ENCODE peak calls at places on chromosome 5, in four cellular contexts. J, T, D and S are unnamed samples.
A peak's percentile ranks its signal among the peaks of the same experiment; 100 is the strongest.

GRCh38 chr5:75729321-75729720 is 12.1 kb upstream of the POC5 start:
- DNase-seq in J (no peak), T (no peak), D (no peak), S (peak; percentile 72)

GRCh38 chr5:33313150-33313549 is 127.6 kb upstream of the TARS1 start:
- DNase-seq in T (peak; percentile 47), D (peak; percentile 41), J (peak; percentile 97), S (peak; percentile 44)

GRCh38 chr5:175059687-175060194 is 335.4 kb downstream of the MSX2 start:
- DNase-seq in D (peak; percentile 62), T (peak; percentile 13), J (peak; percentile 58), S (no peak)

GRCh38 chr5:132011561-132012384 is at the start of gene ACSL6:
- DNase-seq in T (no peak), D (peak; percentile 52), J (no peak), S (peak; percentile 48)

GRCh38 chr5:73032635-73033034 is 76.8 kb downstream of the FCHO2 start:
- DNase-seq in J (peak; percentile 21), T (no peak), D (no peak), S (no peak)

GRCh38 chr5:125696762-125697161 is 726.4 kb upstream of the GRAMD2B start:
- DNase-seq in J (peak; percentile 97), T (peak; percentile 60), D (peak; percentile 19), S (no peak)

GRCh38 chr5:80406980-80407734 is 707 bp upstream of the ZFYVE16 start:
- DNase-seq in D (peak; percentile 27), T (no peak), J (no peak), S (peak; percentile 1)

GRCh38 chr5:140114341-140115185 is 654 bp downstream of the PURA start:
- DNase-seq in D (peak; percentile 72), J (peak; percentile 49), T (no peak), S (peak; percentile 61)

GRCh38 chr5:68480385-68480940 is 264.9 kb downstream of the PIK3R1 start:
- DNase-seq in J (no peak), D (no peak), T (no peak), S (no peak)

GRCh38 chr5:151520294-151520693 is 70.8 kb downstream of the FAT2 start:
- DNase-seq in T (no peak), D (no peak), J (no peak), S (no peak)

GRCh38 chr5:159458217-159458711 is 128.0 kb upstream of the IL12B start:
- DNase-seq in D (no peak), J (no peak), T (no peak), S (no peak)

GRCh38 chr5:122126177-122126701 is 3.1 kb upstream of the ZNF474 start:
- DNase-seq in J (peak; percentile 87), T (peak; percentile 59), D (no peak), S (no peak)

GRCh38 chr5:42612997-42613396 is 143.6 kb upstream of the CCDC152 start:
- DNase-seq in D (no peak), T (no peak), J (peak; percentile 69), S (no peak)

GRCh38 chr5:176364765-176365662 is at the start of gene ARL10:
- DNase-seq in T (no peak), D (peak; percentile 61), J (no peak), S (no peak)

GRCh38 chr5:152542741-152543140 is 137.7 kb upstream of the NMUR2 start:
- DNase-seq in T (no peak), D (peak; percentile 62), J (peak; percentile 12), S (peak; percentile 12)

GRCh38 chr5:40441733-40442132 is 238.0 kb upstream of the PTGER4 start:
- DNase-seq in D (peak; percentile 40), T (no peak), J (no peak), S (peak; percentile 4)

GRCh38 chr5:168925160-168925559 is 346.0 kb upstream of the PANK3 start:
- DNase-seq in T (no peak), J (no peak), D (no peak), S (no peak)

GRCh38 chr5:82018462-82018861 is 46.6 kb downstream of the ATG10 start:
- DNase-seq in D (peak; percentile 51), T (no peak), J (peak; percentile 8), S (no peak)

GRCh38 chr5:120382813-120383212 is 81.3 kb upstream of the PRR16 start:
- DNase-seq in D (no peak), J (no peak), T (no peak), S (no peak)

GRCh38 chr5:10564838-10565784 is 1.2 kb downstream of the ANKRD33B start:
- DNase-seq in D (no peak), T (no peak), J (no peak), S (no peak)

GRCh38 chr5:143121135-143121474 is 282.4 kb downstream of the NR3C1 start:
- DNase-seq in D (no peak), J (no peak), T (no peak), S (no peak)

GRCh38 chr5:143119301-143119769 is 284.2 kb downstream of the NR3C1 start:
- DNase-seq in J (no peak), D (no peak), T (no peak), S (no peak)

GRCh38 chr5:143120460-143121134 is 282.9 kb downstream of the NR3C1 start:
- DNase-seq in T (no peak), D (no peak), J (no peak), S (no peak)

GRCh38 chr5:143118222-143118621 is 285.3 kb downstream of the NR3C1 start:
- DNase-seq in J (no peak), D (no peak), T (no peak), S (no peak)

GRCh38 chr5:143119881-143120341 is 283.6 kb downstream of the NR3C1 start:
- DNase-seq in D (no peak), J (no peak), T (no peak), S (no peak)
- TF ChIP-seq CTCF in D (no peak), J (no peak), T (no peak), S (no peak)

GRCh38 chr5:109589983-109590382 is 99.7 kb upstream of the MAN2A1 start:
- DNase-seq in D (no peak), T (no peak), J (no peak), S (no peak)
- TF ChIP-seq CTCF in D (no peak), T (no peak), J (no peak), S (no peak)

DNA sequence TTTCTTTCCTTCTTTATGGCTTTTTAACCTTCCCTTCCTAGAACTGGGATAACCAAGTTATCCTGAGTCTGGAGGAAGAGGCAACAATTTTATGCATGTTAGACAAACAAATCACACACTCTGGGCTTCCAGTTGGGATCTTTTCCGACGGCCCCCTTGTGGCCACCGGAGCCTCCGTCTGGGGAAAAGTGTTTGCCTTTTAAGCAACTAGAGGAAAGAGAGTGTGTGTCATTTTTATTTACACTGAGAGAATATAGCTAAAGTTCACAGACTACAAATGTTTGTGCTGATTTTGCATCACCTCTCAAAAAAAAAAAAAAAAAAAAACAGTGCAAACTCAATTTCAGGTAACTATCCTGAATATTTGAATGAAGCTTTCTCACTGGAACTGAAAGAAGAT is 126.2 kb downstream of the SEMA6A start:
- DNase-seq in D (no peak), T (no peak), J (no peak), S (no peak)
- TF ChIP-seq CTCF in D (no peak), T (no peak), J (no peak), S (no peak)

DNA sequence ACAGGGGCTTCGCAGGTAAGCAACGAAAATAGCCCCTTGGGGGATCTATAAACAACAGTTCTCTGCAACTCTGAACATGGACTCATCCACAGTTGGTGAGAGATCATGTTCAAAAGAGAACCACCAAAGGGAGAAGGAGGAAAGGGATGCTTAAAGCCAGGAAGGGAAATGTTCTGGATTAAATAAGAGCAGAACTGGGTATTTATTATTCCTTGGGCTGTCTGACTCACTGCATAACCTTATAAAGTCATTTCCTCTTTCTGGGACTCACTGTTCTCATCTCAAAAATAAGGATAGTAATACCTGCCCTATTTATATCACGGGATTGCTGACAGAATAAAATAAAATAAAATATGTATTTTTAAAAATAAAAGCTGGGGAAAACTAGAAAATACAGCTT is 11.2 kb upstream of the MARCHF3 start:
- DNase-seq in J (peak; percentile 10), D (no peak), T (no peak), S (no peak)
- TF ChIP-seq CTCF in J (no peak), D (no peak), T (no peak), S (no peak)

DNA sequence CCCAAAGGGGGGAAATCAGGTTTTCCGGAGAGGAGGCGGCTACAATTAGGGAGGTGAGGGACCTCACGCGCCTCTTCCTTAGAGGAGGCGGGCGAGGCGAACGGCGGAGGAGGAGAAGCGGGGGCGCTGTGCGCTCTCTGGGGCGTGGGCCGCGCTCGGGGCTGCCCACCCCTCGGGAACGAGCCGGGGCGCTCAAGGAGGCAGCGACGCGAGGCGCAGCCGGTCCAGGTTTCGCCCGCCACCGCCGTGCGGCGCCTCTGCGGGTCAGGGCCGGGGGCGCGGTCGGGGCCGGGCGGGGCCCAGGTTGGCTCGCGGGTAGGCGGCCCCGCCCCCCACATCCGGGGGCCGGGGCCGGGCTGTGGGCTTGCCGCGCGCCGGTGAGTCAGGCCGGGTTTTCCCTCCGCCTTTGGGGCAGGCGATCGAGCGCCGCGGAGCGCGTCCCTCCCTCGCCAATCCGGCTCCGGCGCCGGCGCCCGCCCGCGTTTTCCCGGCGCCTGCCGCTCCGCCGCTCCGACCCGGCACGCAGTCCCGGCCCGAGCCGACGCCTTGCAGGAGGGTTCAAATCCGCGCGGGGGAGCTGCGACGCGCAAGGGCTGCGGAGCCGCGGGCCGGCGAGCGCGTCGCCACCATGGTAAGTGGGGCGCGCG is at the start of gene N4BP3:
- DNase-seq in T (no peak), J (peak; percentile 22), D (peak; percentile 91), S (peak; percentile 93)
- TF ChIP-seq CTCF in T (no peak), J (no peak), D (peak; percentile 19), S (no peak)